ENCODE peak calls at places on chromosomes 2 and 18, in seven cellular contexts. O is OCI-LY7, R is transverse colon, K is cardiac fibroblast, G is right lobe of liver, D is HL-60, N is pancreas. M is an unnamed sample.

GRCh38 chr18:25322806-25323205 is 29.2 kb downstream of the ZNF521 start:
- DNase-seq in O (no peak), R (no peak), K (no peak), G (no peak), D (no peak), N (no peak), M (no peak)

GRCh38 chr2:18373081-18373480 is 187.4 kb downstream of the RDH14 start:
- DNase-seq in O (no peak), R (no peak), K (no peak), G (no peak), D (no peak), N (no peak), M (no peak)

GRCh38 chr2:135182190-135182589 is 130.1 kb downstream of the RAB3GAP1 start:
- DNase-seq in O (no peak), R (no peak), K (no peak), G (no peak), D (no peak), N (no peak), M (no peak)

GRCh38 chr18:74382481-74382880 is 66.8 kb downstream of the C18orf63 start:
- DNase-seq in O (no peak), R (no peak), K (no peak), G (no peak), D (no peak), N (no peak), M (no peak)

GRCh38 chr2:217456016-217456415 is 546.8 kb downstream of the TNS1 start:
- DNase-seq in O (no peak), R (no peak), K (no peak), G (no peak), D (no peak), N (no peak), M (no peak)

GRCh38 chr2:47300081-47300480 is 102.9 kb upstream of the MSH2 start:
- DNase-seq in O (no peak), R (no peak), K (no peak), G (no peak), D (no peak), N (no peak), M (no peak)

GRCh38 chr2:159971365-159972122 is 90.9 kb downstream of the PLA2R1 start:
- DNase-seq in O (peak), R (no peak), K (no peak), G (no peak), D (peak), N (no peak), M (no peak)

GRCh38 chr18:3283908-3284307 is 22.0 kb downstream of the MYL12B start:
- DNase-seq in O (no peak), R (no peak), K (no peak), G (no peak), D (no peak), N (peak), M (no peak)

GRCh38 chr2:2787301-2787907 is 456.3 kb upstream of the MYT1L start:
- DNase-seq in O (no peak), R (no peak), K (no peak), G (no peak), D (no peak), N (no peak), M (no peak)

GRCh38 chr2:127176371-127177311 is 43.5 kb downstream of the CYP27C1 start:
- DNase-seq in O (no peak), R (peak), K (peak), G (no peak), D (no peak), N (no peak), M (no peak)

GRCh38 chr2:16176971-16177480 is 236.7 kb downstream of the MYCN start:
- DNase-seq in O (no peak), R (no peak), K (no peak), G (no peak), D (no peak), N (no peak), M (no peak)

GRCh38 chr2:159202568-159203071 is 83.9 kb downstream of the WDSUB1 start:
- DNase-seq in O (no peak), R (peak), K (peak), G (no peak), D (no peak), N (no peak), M (peak)

GRCh38 chr18:71443726-71444480 is 1100.2 kb downstream of the CBLN2 start:
- DNase-seq in O (no peak), R (no peak), K (peak), G (no peak), D (no peak), N (no peak), M (no peak)

GRCh38 chr2:100707016-100707947 is 112.7 kb upstream of the NPAS2 start:
- DNase-seq in O (no peak), R (no peak), K (no peak), G (no peak), D (no peak), N (no peak), M (no peak)

GRCh38 chr2:117902933-117903332 is 88.4 kb downstream of the DDX18 start:
- DNase-seq in O (no peak), R (no peak), K (no peak), G (no peak), D (no peak), N (no peak), M (no peak)

GRCh38 chr2:203097735-203098134 is 83.1 kb downstream of the NBEAL1 start:
- DNase-seq in O (no peak), R (no peak), K (peak), G (no peak), D (no peak), N (no peak), M (no peak)

GRCh38 chr2:105790467-105791118 is 45.9 kb downstream of the NCK2 start:
- DNase-seq in O (no peak), R (peak), K (no peak), G (no peak), D (no peak), N (no peak), M (no peak)

GRCh38 chr2:55992465-55992864 is 68.9 kb upstream of the EFEMP1 start:
- DNase-seq in O (no peak), R (peak), K (peak), G (no peak), D (no peak), N (no peak), M (peak)

GRCh38 chr2:171185941-171186340 is 25.2 kb upstream of the TLK1 start:
- DNase-seq in O (no peak), R (no peak), K (peak), G (no peak), D (no peak), N (no peak), M (peak)

GRCh38 chr2:69375494-69376353 is 11.3 kb downstream of the GFPT1 start:
- DNase-seq in O (peak), R (no peak), K (peak), G (no peak), D (peak), N (no peak), M (no peak)

GRCh38 chr2:200399046-200399445 is 92.6 kb downstream of the SPATS2L start:
- DNase-seq in O (no peak), R (no peak), K (no peak), G (no peak), D (no peak), N (no peak), M (no peak)

GRCh38 chr18:23560186-23560585 is 26.1 kb downstream of the NPC1 start:
- DNase-seq in O (no peak), R (no peak), K (no peak), G (no peak), D (no peak), N (no peak), M (no peak)

GRCh38 chr2:154489271-154489858 is 209.1 kb upstream of the KCNJ3 start:
- DNase-seq in O (no peak), R (no peak), K (no peak), G (no peak), D (no peak), N (no peak), M (no peak)

GRCh38 chr2:104766683-104767082 is 87.2 kb upstream of the POU3F3 start:
- DNase-seq in O (peak), R (no peak), K (no peak), G (no peak), D (no peak), N (no peak), M (no peak)

GRCh38 chr18:43271593-43272432 is 5.5 kb downstream of the SYT4 start:
- DNase-seq in O (peak), R (no peak), K (peak), G (no peak), D (peak), N (no peak), M (peak)

GRCh38 chr2:86675611-86676015 is 44.5 kb upstream of the RMND5A start:
- DNase-seq in O (peak), R (peak), K (no peak), G (no peak), D (no peak), N (no peak), M (no peak)

GRCh38 chr2:20190862-20191713 is 33.8 kb downstream of the SDC1 start:
- DNase-seq in O (peak), R (peak), K (peak), G (no peak), D (peak), N (peak), M (no peak)

GRCh38 chr18:8783994-8784530 is 78.7 kb downstream of the MTCL1 start:
- DNase-seq in O (no peak), R (no peak), K (no peak), G (no peak), D (no peak), N (peak), M (no peak)

GRCh38 chr18:8785261-8785660 is 79.9 kb downstream of the MTCL1 start:
- DNase-seq in O (no peak), R (no peak), K (no peak), G (no peak), D (no peak), N (no peak), M (no peak)

GRCh38 chr18:8786766-8787670 is 81.7 kb downstream of the MTCL1 start:
- DNase-seq in O (no peak), R (peak), K (no peak), G (no peak), D (no peak), N (no peak), M (no peak)

GRCh38 chr18:8787764-8788163 is 82.4 kb downstream of the MTCL1 start:
- DNase-seq in O (no peak), R (no peak), K (no peak), G (no peak), D (no peak), N (no peak), M (no peak)

GRCh38 chr18:8785855-8786765 is 80.8 kb downstream of the MTCL1 start:
- DNase-seq in O (no peak), R (no peak), K (no peak), G (no peak), D (no peak), N (no peak), M (no peak)
- H3K4me3 ChIP-seq in O (no peak), R (no peak), K (no peak), G (no peak), D (no peak), N (no peak), M (no peak)

GRCh38 chr2:60438653-60439052 is 114.8 kb downstream of the BCL11A start:
- DNase-seq in O (no peak), R (no peak), K (no peak), G (no peak), D (no peak), N (no peak), M (no peak)
- H3K4me3 ChIP-seq in O (peak), R (no peak), K (no peak), G (no peak), D (no peak), N (no peak), M (no peak)

DNA sequence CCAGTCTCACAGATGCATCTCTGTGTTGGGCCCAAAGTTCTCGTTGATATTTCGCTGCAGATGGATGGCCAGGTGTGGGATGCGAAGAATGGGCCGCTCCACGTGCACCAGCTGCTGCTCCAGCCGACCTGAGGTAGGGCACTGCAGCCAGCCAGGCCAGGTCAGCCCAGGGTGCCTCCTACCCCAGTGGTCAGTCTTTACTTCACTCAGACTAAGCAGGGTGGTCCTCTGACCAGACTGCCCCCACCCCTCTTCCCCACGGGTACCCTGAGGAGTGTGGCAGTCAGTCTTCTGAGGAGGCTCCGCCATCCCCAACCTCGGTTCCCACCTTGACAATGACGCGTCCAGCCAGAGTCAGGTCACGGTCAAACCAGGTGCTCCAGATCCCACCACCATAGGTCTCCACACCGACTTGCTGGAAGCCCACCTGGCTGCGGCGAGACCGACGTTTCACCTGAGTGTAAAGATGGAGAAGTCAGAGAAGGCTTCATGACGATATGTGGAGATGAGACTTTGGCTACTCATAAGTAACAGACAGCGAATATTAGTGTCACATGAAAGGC is 1.7 kb downstream of the DNPEP start:
- DNase-seq in O (no peak), R (no peak), K (no peak), G (no peak), D (no peak), N (no peak), M (no peak)
- H3K4me3 ChIP-seq in O (no peak), R (no peak), K (no peak), G (no peak), D (no peak), N (no peak), M (no peak)

GRCh38 chr2:44928660-44929471 is 12.6 kb upstream of the SIX3 start:
- DNase-seq in O (no peak), R (no peak), K (no peak), G (no peak), D (no peak), N (no peak), M (no peak)
- H3K4me3 ChIP-seq in O (no peak), R (no peak), K (no peak), G (no peak), D (no peak), N (peak), M (peak)

GRCh38 chr2:48423376-48423775 is 106.6 kb upstream of the STON1 start:
- DNase-seq in O (no peak), R (no peak), K (peak), G (no peak), D (no peak), N (no peak), M (peak)

GRCh38 chr2:48417843-48418838 is 111.8 kb upstream of the STON1 start:
- DNase-seq in O (peak), R (no peak), K (no peak), G (peak), D (no peak), N (no peak), M (no peak)

GRCh38 chr2:48420512-48421197 is 109.3 kb upstream of the STON1 start:
- DNase-seq in O (peak), R (peak), K (peak), G (peak), D (peak), N (peak), M (peak)

GRCh38 chr2:48415765-48416515 is 114.0 kb upstream of the STON1 start:
- DNase-seq in O (no peak), R (no peak), K (peak), G (no peak), D (peak), N (no peak), M (no peak)

DNA sequence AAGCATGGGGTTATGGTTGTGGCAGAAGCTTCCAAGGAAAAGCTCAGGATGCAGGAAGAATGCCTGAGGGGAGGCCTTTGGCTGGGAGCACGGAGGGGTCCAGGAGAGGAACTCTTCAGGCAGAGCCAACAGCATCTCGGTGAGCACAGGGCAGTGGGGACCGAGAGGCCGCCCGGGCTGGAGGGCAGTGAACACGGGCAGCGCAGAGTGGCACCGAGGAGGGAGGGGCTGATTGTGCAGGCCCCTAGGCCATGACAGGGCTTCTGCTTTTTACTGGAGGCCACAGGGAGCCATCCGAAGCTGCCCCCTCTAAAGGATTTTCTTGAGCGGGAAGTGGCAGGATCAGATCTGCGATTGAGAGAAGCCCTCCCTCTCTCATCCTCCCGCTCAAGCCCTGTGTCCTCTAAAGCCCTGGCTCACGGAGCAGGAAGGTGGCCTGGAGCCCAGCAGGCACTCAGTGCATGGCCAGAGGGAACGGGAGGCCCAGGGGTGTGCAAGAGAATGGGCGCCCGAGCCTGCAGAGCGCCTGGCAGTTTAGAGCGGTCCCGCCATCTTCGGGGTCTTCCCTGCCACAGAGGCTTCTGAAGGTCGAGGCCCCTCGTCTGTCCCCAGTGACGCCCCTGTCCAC is 110.0 kb upstream of the STON1 start:
- DNase-seq in O (no peak), R (no peak), K (no peak), G (peak), D (no peak), N (peak), M (no peak)
- H3K4me3 ChIP-seq in O (no peak), R (no peak), K (no peak), G (no peak), D (no peak), N (no peak), M (no peak)

GRCh38 chr2:169042856-169043255 is 11.7 kb upstream of the ABCB11 start:
- DNase-seq in O (no peak), R (no peak), K (no peak), G (no peak), D (no peak), N (no peak), M (no peak)

GRCh38 chr2:169047253-169048250 is 16.4 kb upstream of the ABCB11 start:
- DNase-seq in O (no peak), R (no peak), K (no peak), G (no peak), D (no peak), N (no peak), M (no peak)

GRCh38 chr2:169050476-169051240 is 18.7 kb upstream of the DHRS9 start:
- DNase-seq in O (no peak), R (no peak), K (no peak), G (no peak), D (no peak), N (no peak), M (no peak)

GRCh38 chr2:169049142-169049541 is 18.0 kb upstream of the ABCB11 start:
- DNase-seq in O (no peak), R (no peak), K (no peak), G (no peak), D (no peak), N (no peak), M (no peak)

DNA sequence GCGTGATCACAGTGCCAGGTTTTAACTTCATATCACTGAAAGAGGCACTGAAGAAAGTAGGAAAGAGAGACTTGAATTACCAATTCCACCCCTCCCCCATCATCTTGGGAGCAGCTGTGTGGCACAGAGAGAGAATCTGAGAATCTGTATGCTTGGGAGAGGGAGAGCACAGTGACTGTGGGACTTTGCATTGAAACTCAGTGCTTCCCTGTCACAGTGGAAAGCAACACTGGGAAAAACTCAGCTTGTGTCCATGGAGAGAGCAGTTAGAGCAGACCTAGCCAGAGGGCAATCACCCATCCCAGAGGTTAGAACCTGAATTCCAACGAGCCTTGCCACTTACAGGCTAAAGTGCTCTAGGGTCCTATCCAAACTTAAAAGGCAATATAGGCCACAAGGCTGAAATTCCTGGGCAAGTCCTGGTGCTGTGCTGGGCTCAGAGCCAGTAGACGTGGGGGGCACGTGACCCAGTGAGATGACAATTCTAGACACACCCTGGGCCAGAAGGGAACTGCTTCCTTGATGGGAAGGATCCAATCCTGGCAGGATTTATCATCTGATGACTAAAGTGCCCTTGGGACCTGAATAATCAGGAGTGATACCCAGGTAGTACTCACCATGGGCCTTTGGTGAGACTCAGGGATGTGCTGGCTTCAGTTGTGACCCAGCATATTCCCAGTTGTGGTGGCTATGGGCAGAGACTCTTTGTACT is 15.5 kb upstream of the ABCB11 start:
- DNase-seq in O (no peak), R (peak), K (no peak), G (no peak), D (no peak), N (no peak), M (no peak)
- H3K4me3 ChIP-seq in O (no peak), R (no peak), K (no peak), G (no peak), D (no peak), N (no peak), M (no peak)

GRCh38 chr2:119528036-119528435 is 3.8 kb upstream of the SCTR start:
- DNase-seq in O (no peak), R (no peak), K (no peak), G (no peak), D (no peak), N (no peak), M (no peak)
- H3K4me3 ChIP-seq in O (no peak), R (no peak), K (no peak), G (no peak), D (no peak), N (no peak), M (no peak)

GRCh38 chr2:11465485-11466306 is at the start of gene E2F6:
- DNase-seq in O (peak), R (peak), K (peak), G (peak), D (peak), N (peak), M (peak)
- H3K4me3 ChIP-seq in O (peak), R (peak), K (peak), G (peak), D (peak), N (peak), M (peak)

GRCh38 chr18:67600781-67601180 is 84.3 kb upstream of the DSEL start:
- DNase-seq in O (no peak), R (no peak), K (peak), G (no peak), D (no peak), N (no peak), M (no peak)

GRCh38 chr18:67600181-67600631 is 83.7 kb upstream of the DSEL start:
- DNase-seq in O (no peak), R (no peak), K (peak), G (no peak), D (no peak), N (no peak), M (peak)

GRCh38 chr18:67596003-67596402 is 79.5 kb upstream of the DSEL start:
- DNase-seq in O (no peak), R (no peak), K (no peak), G (no peak), D (no peak), N (no peak), M (no peak)

GRCh38 chr18:67597759-67598158 is 81.2 kb upstream of the DSEL start:
- DNase-seq in O (no peak), R (no peak), K (no peak), G (no peak), D (no peak), N (no peak), M (no peak)

GRCh38 chr18:67599277-67599676 is 82.8 kb upstream of the DSEL start:
- DNase-seq in O (no peak), R (no peak), K (peak), G (no peak), D (no peak), N (no peak), M (peak)
- H3K4me3 ChIP-seq in O (no peak), R (no peak), K (no peak), G (no peak), D (no peak), N (no peak), M (no peak)